ENCODE peak calls at places on chromosomes 3 and 15, in ten cellular contexts. O, J, W, Z, D, H, X, K, L and T are unnamed samples.

GRCh38 chr15:69903476-69904295 is 194.0 kb downstream of the TLE3 start:
- DNase-seq in D (no peak), J (no peak), Z (peak), X (no peak), W (no peak), H (no peak), K (no peak), O (no peak), L (no peak), T (no peak)

GRCh38 chr3:53842436-53843194 is 3.6 kb downstream of the CHDH start:
- DNase-seq in K (no peak), Z (no peak), D (no peak), W (no peak), X (no peak), H (no peak), J (no peak), O (peak), L (peak), T (no peak)

GRCh38 chr15:47294765-47295259 is 422.5 kb upstream of the SEMA6D start:
- DNase-seq in W (no peak), Z (no peak), L (no peak), J (no peak), X (no peak), K (no peak), O (no peak), D (no peak), H (no peak), T (no peak)

GRCh38 chr15:82731527-82731926 is 21.9 kb upstream of the AP3B2 start:
- DNase-seq in J (no peak), L (no peak), X (no peak), K (no peak), D (no peak), W (no peak), O (no peak), Z (no peak), H (no peak), T (no peak)

GRCh38 chr3:42491876-42492507 is 10.5 kb upstream of the VIPR1 start:
- DNase-seq in D (peak), O (no peak), Z (no peak), H (no peak), L (no peak), J (no peak), X (peak), W (no peak), K (peak), T (no peak)

GRCh38 chr15:68220489-68220888 is 9.0 kb downstream of the CLN6 start:
- DNase-seq in Z (no peak), W (no peak), L (no peak), D (no peak), H (no peak), K (no peak), J (no peak), X (no peak), O (no peak), T (no peak)

GRCh38 chr3:149657796-149658443 is at the start of gene WWTR1:
- DNase-seq in W (peak), Z (peak), H (no peak), K (peak), J (peak), X (peak), D (peak), L (peak), O (peak), T (peak)

GRCh38 chr15:101272584-101272983 is 4.7 kb downstream of the SELENOS start:
- DNase-seq in D (no peak), Z (no peak), W (no peak), O (no peak), J (no peak), L (no peak), K (no peak), H (no peak), X (no peak), T (no peak)

GRCh38 chr3:50487181-50487580 is 16.3 kb downstream of the CACNA2D2 start:
- DNase-seq in K (no peak), W (no peak), D (no peak), J (no peak), L (no peak), O (no peak), H (no peak), Z (no peak), X (no peak), T (no peak)

GRCh38 chr3:158352551-158352950 is 218.4 kb upstream of the MLF1 start:
- DNase-seq in K (no peak), O (no peak), L (peak), X (no peak), J (no peak), D (peak), H (no peak), Z (no peak), W (peak), T (no peak)

GRCh38 chr3:157913052-157913451 is 193.2 kb downstream of the SHOX2 start:
- DNase-seq in J (no peak), O (no peak), H (no peak), Z (no peak), D (no peak), X (no peak), K (no peak), L (peak), W (no peak), T (no peak)

GRCh38 chr3:81242871-81243270 is 518.6 kb downstream of the GBE1 start:
- DNase-seq in X (no peak), K (no peak), L (peak), W (no peak), O (no peak), Z (peak), D (peak), J (no peak), H (no peak), T (no peak)

GRCh38 chr3:139173372-139174108 is 128.8 kb upstream of the PRR23C start:
- DNase-seq in X (no peak), H (no peak), D (no peak), L (peak), Z (peak), W (no peak), J (no peak), O (peak), K (no peak), T (peak)

GRCh38 chr3:66076861-66077495 is 38.3 kb upstream of the MAGI1 start:
- DNase-seq in X (no peak), J (no peak), D (no peak), L (no peak), O (no peak), H (no peak), W (no peak), Z (peak), K (no peak), T (no peak)

GRCh38 chr3:71708478-71709098 is 16.6 kb downstream of the EIF4E3 start:
- DNase-seq in H (no peak), J (no peak), O (no peak), K (no peak), D (no peak), L (no peak), X (no peak), W (no peak), Z (no peak), T (no peak)

GRCh38 chr15:84915011-84915958 is 30.8 kb downstream of the SLC28A1 start:
- DNase-seq in L (peak), X (peak), H (no peak), W (peak), Z (peak), D (peak), O (no peak), J (peak), K (peak), T (peak)

GRCh38 chr3:43876648-43877047 is 185.9 kb downstream of the ABHD5 start:
- DNase-seq in L (no peak), X (no peak), J (no peak), W (no peak), D (no peak), Z (no peak), O (no peak), K (no peak), H (no peak), T (no peak)

GRCh38 chr3:48518755-48519154 is 14.8 kb upstream of the SHISA5 start:
- DNase-seq in H (no peak), J (no peak), D (no peak), X (no peak), O (no peak), W (no peak), K (no peak), L (no peak), Z (no peak), T (no peak)

GRCh38 chr3:38122712-38123290 is 14.1 kb downstream of the ACAA1 start:
- DNase-seq in H (no peak), K (no peak), O (no peak), D (no peak), Z (no peak), W (no peak), J (no peak), X (no peak), L (no peak), T (no peak)

GRCh38 chr15:94887406-94887805 is 656.0 kb downstream of the MCTP2 start:
- DNase-seq in J (no peak), L (no peak), Z (no peak), D (no peak), W (no peak), H (no peak), O (no peak), X (no peak), K (no peak), T (no peak)

GRCh38 chr3:32003380-32003779 is 21.8 kb downstream of the ZNF860 start:
- DNase-seq in W (no peak), L (no peak), O (no peak), K (no peak), D (no peak), Z (no peak), X (no peak), H (no peak), J (no peak), T (no peak)

GRCh38 chr3:126343675-126344074 is 13.5 kb downstream of the KLF15 start:
- DNase-seq in K (peak), L (no peak), X (peak), D (no peak), J (no peak), O (no peak), W (no peak), H (no peak), Z (no peak), T (no peak)

GRCh38 chr15:57462391-57462790 is 86.1 kb downstream of the CGNL1 start:
- DNase-seq in W (no peak), O (no peak), L (no peak), Z (peak), K (no peak), J (no peak), X (no peak), D (peak), H (no peak), T (peak)

GRCh38 chr15:85889956-85890619 is 95.4 kb upstream of the KLHL25 start:
- DNase-seq in Z (no peak), L (no peak), J (no peak), O (no peak), H (no peak), D (no peak), X (no peak), W (no peak), K (no peak), T (no peak)

GRCh38 chr3:29914861-29915524 is 634.1 kb downstream of the RBMS3 start:
- DNase-seq in O (no peak), L (no peak), J (no peak), D (no peak), W (no peak), H (no peak), K (no peak), X (no peak), Z (peak), T (peak)

GRCh38 chr3:14592390-14592789 is 52.2 kb upstream of the GRIP2 start:
- DNase-seq in D (no peak), H (no peak), L (no peak), O (no peak), K (no peak), W (no peak), Z (no peak), X (no peak), J (no peak), T (no peak)

GRCh38 chr3:185825639-185826481 is 1.0 kb upstream of the IGF2BP2 start:
- DNase-seq in Z (peak), H (no peak), X (peak), O (no peak), L (peak), K (peak), J (no peak), W (peak), D (peak), T (no peak)

GRCh38 chr3:187966636-187967035 is 187.3 kb upstream of the LPP start:
- DNase-seq in X (no peak), H (no peak), W (no peak), D (no peak), O (peak), L (peak), Z (no peak), J (no peak), K (no peak), T (no peak)